ENCODE peak calls at places on chromosomes 16 and 17, in five cellular contexts. One of them, this sample, is unnamed.

GRCh38 chr17:72588961-72589360 is 468.1 kb downstream of the SOX9 start:
- DNase-seq in K562: no peak
- DNase-seq in H1: no peak
- DNase-seq in GM12878: no peak
- DNase-seq in HepG2: peak; percentile 67
- DNase-seq in this sample: peak; percentile 87

GRCh38 chr17:42783062-42783777 is 2.8 kb downstream of the WNK4 start:
- DNase-seq in GM12878: no peak
- DNase-seq in HepG2: no peak
- DNase-seq in H1: no peak
- DNase-seq in K562: no peak
- DNase-seq in this sample: no peak

GRCh38 chr16:21166561-21166961 is 8.1 kb downstream of the LDAF1 start:
- DNase-seq in HepG2: no peak
- DNase-seq in GM12878: no peak
- DNase-seq in K562: peak; percentile 13
- DNase-seq in H1: no peak
- DNase-seq in this sample: no peak

GRCh38 chr16:49661465-49662187 is 194.3 kb downstream of the ZNF423 start:
- DNase-seq in H1: no peak
- DNase-seq in HepG2: no peak
- DNase-seq in GM12878: no peak
- DNase-seq in K562: no peak
- DNase-seq in this sample: no peak

GRCh38 chr16:63922563-63922962 is 1199.3 kb downstream of the CDH11 start:
- DNase-seq in K562: no peak
- DNase-seq in H1: no peak
- DNase-seq in GM12878: no peak
- DNase-seq in HepG2: no peak
- DNase-seq in this sample: no peak

GRCh38 chr17:67575325-67575724 is 142.4 kb upstream of the NOL11 start:
- DNase-seq in GM12878: peak; percentile 68
- DNase-seq in HepG2: peak; percentile 38
- DNase-seq in H1: no peak
- DNase-seq in K562: no peak
- DNase-seq in this sample: no peak

GRCh38 chr17:50952889-50953288 is 86.7 kb upstream of the TOB1 start:
- DNase-seq in GM12878: no peak
- DNase-seq in HepG2: no peak
- DNase-seq in H1: peak; percentile 39
- DNase-seq in K562: no peak
- DNase-seq in this sample: no peak

GRCh38 chr16:21611178-21611545 is 11.8 kb downstream of the METTL9 start:
- DNase-seq in HepG2: no peak
- DNase-seq in K562: no peak
- DNase-seq in GM12878: no peak
- DNase-seq in H1: no peak
- DNase-seq in this sample: no peak

GRCh38 chr17:17533901-17534441 is 37.8 kb upstream of the RASD1 start:
- DNase-seq in HepG2: peak; percentile 100
- DNase-seq in K562: no peak
- DNase-seq in H1: no peak
- DNase-seq in GM12878: no peak
- DNase-seq in this sample: no peak

GRCh38 chr17:74215332-74215727 is 2.0 kb downstream of the TTYH2 start:
- DNase-seq in K562: no peak
- DNase-seq in HepG2: no peak
- DNase-seq in GM12878: no peak
- DNase-seq in H1: no peak
- DNase-seq in this sample: no peak
- H3K4me1 ChIP-seq in K562: peaks cover 32% of the 10 kb centered on the region
- H3K4me1 ChIP-seq in HepG2: peaks cover 48% of the 10 kb centered on the region
- H3K4me1 ChIP-seq in GM12878: peaks cover 28% of the 10 kb centered on the region
- H3K4me1 ChIP-seq in H1: peaks cover 5% of the 10 kb centered on the region
- H3K4me1 ChIP-seq in this sample: peaks cover 47% of the 10 kb centered on the region

GRCh38 chr17:21299981-21300600 is 15.6 kb downstream of the MAP2K3 start:
- DNase-seq in HepG2: no peak
- DNase-seq in H1: no peak
- DNase-seq in K562: no peak
- DNase-seq in GM12878: no peak
- DNase-seq in this sample: no peak

GRCh38 chr17:21297597-21297996 is 13.1 kb downstream of the MAP2K3 start:
- DNase-seq in K562: no peak
- DNase-seq in H1: no peak
- DNase-seq in GM12878: no peak
- DNase-seq in HepG2: no peak
- DNase-seq in this sample: no peak

GRCh38 chr17:21298983-21299519 is 14.5 kb downstream of the MAP2K3 start:
- DNase-seq in K562: no peak
- DNase-seq in HepG2: no peak
- DNase-seq in H1: no peak
- DNase-seq in GM12878: no peak
- DNase-seq in this sample: no peak

GRCh38 chr17:21297026-21297520 is 12.6 kb downstream of the MAP2K3 start:
- DNase-seq in GM12878: no peak
- DNase-seq in H1: no peak
- DNase-seq in HepG2: no peak
- DNase-seq in K562: no peak
- DNase-seq in this sample: no peak

DNA sequence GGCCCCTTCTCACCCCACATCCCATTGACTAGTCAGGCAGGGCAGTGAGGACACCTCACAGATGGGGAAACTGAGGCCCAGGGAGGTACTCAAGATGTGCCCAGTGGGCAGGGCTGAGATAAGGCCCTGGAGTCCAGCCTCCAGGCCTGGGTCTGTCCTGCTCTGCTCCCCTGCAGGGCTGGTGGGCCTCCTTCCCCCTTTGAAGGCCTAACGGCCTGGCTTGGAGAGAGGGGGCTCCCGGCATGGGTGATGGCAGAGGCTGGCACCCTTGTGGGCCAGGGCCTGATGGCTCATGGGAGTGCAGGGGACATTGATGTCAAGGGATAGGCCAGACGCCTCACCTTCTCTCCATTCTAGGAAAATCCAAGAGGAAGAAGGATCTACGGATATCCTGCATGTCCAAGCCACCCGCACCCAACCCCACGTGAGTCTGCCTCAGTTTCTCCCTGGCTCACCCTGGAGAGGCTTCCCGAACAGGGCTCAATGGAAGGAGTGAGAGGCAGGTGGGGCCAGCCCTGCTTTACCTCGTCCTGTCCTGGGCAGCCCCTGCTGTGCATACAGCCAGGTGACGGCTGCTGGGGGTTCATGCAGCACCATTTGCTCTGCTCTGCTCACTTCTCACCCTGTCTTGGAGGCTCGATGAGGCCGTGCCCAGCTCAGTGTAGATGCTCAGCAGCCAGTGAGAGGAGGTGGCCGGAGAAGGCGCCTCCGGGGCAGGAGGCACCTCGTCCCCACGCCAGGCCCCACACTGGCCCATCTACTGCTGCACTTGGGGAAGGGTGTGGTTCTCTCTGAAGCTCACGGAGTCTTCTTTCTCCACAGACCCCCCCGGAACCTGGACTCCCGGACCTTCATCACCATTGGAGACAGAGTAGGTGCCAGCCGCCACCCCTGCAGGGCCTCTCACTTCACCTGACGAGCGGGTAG is 13.8 kb downstream of the MAP2K3 start:
- DNase-seq in GM12878: no peak
- DNase-seq in H1: no peak
- DNase-seq in HepG2: no peak
- DNase-seq in K562: no peak
- DNase-seq in this sample: no peak
- H3K4me2 ChIP-seq in GM12878: no peak overlapping the region
- H3K4me2 ChIP-seq in H1: no peak overlapping the region
- H3K4me2 ChIP-seq in HepG2: no peak overlapping the region
- H3K4me2 ChIP-seq in K562: no peak overlapping the region
- H3K4me2 ChIP-seq in this sample: no peak overlapping the region

GRCh38 chr16:11014159-11014558 is 69.8 kb downstream of the CLEC16A start:
- DNase-seq in GM12878: no peak
- DNase-seq in K562: no peak
- DNase-seq in H1: no peak
- DNase-seq in HepG2: no peak
- DNase-seq in this sample: no peak
- TF ChIP-seq SRF in GM12878: no peak
- TF ChIP-seq SRF in K562: no peak
- TF ChIP-seq SRF in H1: no peak
- TF ChIP-seq SRF in HepG2: no peak
- TF ChIP-seq SRF in this sample: no peak

GRCh38 chr16:15640966-15641365 is 2.0 kb downstream of the MARF1 start:
- DNase-seq in GM12878: no peak
- DNase-seq in H1: no peak
- DNase-seq in HepG2: no peak
- DNase-seq in K562: no peak
- DNase-seq in this sample: no peak
- H3K4me1 ChIP-seq in GM12878: peaks cover 40% of the 10 kb centered on the region
- H3K4me1 ChIP-seq in H1: peaks cover 8% of the 10 kb centered on the region
- H3K4me1 ChIP-seq in HepG2: peaks cover 34% of the 10 kb centered on the region
- H3K4me1 ChIP-seq in K562: peaks cover 20% of the 10 kb centered on the region
- H3K4me1 ChIP-seq in this sample: peaks cover 33% of the 10 kb centered on the region

GRCh38 chr16:1335211-1335971 is 1.9 kb downstream of the BAIAP3 start:
- DNase-seq in H1: no peak
- DNase-seq in GM12878: no peak
- DNase-seq in K562: no peak
- DNase-seq in HepG2: no peak
- DNase-seq in this sample: no peak
- H3K4me2 ChIP-seq in H1: no peak overlapping the region
- H3K4me2 ChIP-seq in GM12878: no peak overlapping the region
- H3K4me2 ChIP-seq in K562: no peak overlapping the region
- H3K4me2 ChIP-seq in HepG2: no peak overlapping the region
- H3K4me2 ChIP-seq in this sample: no peak overlapping the region

GRCh38 chr16:85734311-85735017 is 16.4 kb downstream of the C16orf74 start:
- DNase-seq in HepG2: no peak
- DNase-seq in H1: no peak
- DNase-seq in GM12878: no peak
- DNase-seq in K562: no peak
- DNase-seq in this sample: no peak

GRCh38 chr16:85735946-85736345 is 14.9 kb downstream of the C16orf74 start:
- DNase-seq in H1: no peak
- DNase-seq in HepG2: no peak
- DNase-seq in GM12878: no peak
- DNase-seq in K562: no peak
- DNase-seq in this sample: no peak

GRCh38 chr16:85733155-85733838 is 17.6 kb downstream of the C16orf74 start:
- DNase-seq in GM12878: no peak
- DNase-seq in H1: no peak
- DNase-seq in HepG2: no peak
- DNase-seq in K562: no peak
- DNase-seq in this sample: no peak

GRCh38 chr16:85735225-85735722 is 15.6 kb downstream of the C16orf74 start:
- DNase-seq in K562: no peak
- DNase-seq in HepG2: no peak
- DNase-seq in GM12878: peak; percentile 43
- DNase-seq in H1: no peak
- DNase-seq in this sample: no peak

DNA sequence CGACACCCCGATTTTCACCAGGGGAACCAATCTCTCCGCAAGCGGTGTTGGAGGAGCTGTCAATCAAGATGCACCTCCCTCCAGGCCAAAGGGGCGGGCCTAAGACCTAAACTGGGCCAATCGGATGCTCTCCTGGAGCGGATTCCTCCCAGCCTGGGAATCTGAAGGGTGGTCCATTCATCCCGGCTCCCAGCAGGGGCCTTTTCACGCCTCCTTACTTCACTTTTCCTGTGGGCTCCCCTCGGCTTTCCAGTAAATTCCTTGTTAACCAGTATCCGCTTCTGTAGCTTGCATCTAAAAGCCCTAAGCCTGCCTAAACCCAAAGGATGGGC is 17.1 kb downstream of the C16orf74 start:
- DNase-seq in GM12878: no peak
- DNase-seq in K562: peak; percentile 88
- DNase-seq in H1: peak; percentile 91
- DNase-seq in HepG2: no peak
- DNase-seq in this sample: no peak
- TF ChIP-seq SRF in GM12878: no peak
- TF ChIP-seq SRF in K562: no peak
- TF ChIP-seq SRF in H1: no peak
- TF ChIP-seq SRF in HepG2: no peak
- TF ChIP-seq SRF in this sample: no peak

GRCh38 chr17:32318071-32318470 is 23.9 kb downstream of the C17orf75 start:
- DNase-seq in GM12878: no peak
- DNase-seq in HepG2: no peak
- DNase-seq in K562: no peak
- DNase-seq in H1: no peak
- DNase-seq in this sample: no peak
- H3K4me1 ChIP-seq in GM12878: no peaks in the 10 kb centered on the region
- H3K4me1 ChIP-seq in HepG2: peaks cover 59% of the 10 kb centered on the region
- H3K4me1 ChIP-seq in K562: no peaks in the 10 kb centered on the region
- H3K4me1 ChIP-seq in H1: no peaks in the 10 kb centered on the region
- H3K4me1 ChIP-seq in this sample: no peaks in the 10 kb centered on the region

GRCh38 chr17:44556854-44557606 is at the start of gene FZD2:
- DNase-seq in GM12878: peak; percentile 64
- DNase-seq in HepG2: peak; percentile 58
- DNase-seq in K562: peak; percentile 95
- DNase-seq in H1: peak; percentile 94
- DNase-seq in this sample: peak; percentile 91

GRCh38 chr17:44556114-44556853 is 1.0 kb upstream of the FZD2 start:
- DNase-seq in H1: peak; percentile 83
- DNase-seq in HepG2: peak; percentile 15
- DNase-seq in GM12878: peak; percentile 30
- DNase-seq in K562: peak; percentile 69
- DNase-seq in this sample: peak; percentile 19

GRCh38 chr17:44552361-44552760 is 4.9 kb upstream of the FZD2 start:
- DNase-seq in K562: no peak
- DNase-seq in GM12878: no peak
- DNase-seq in HepG2: peak; percentile 69
- DNase-seq in H1: no peak
- DNase-seq in this sample: no peak

GRCh38 chr17:44557653-44558285 is 485 bp downstream of the FZD2 start:
- DNase-seq in K562: no peak
- DNase-seq in GM12878: no peak
- DNase-seq in H1: peak; percentile 79
- DNase-seq in HepG2: no peak
- DNase-seq in this sample: no peak

DNA sequence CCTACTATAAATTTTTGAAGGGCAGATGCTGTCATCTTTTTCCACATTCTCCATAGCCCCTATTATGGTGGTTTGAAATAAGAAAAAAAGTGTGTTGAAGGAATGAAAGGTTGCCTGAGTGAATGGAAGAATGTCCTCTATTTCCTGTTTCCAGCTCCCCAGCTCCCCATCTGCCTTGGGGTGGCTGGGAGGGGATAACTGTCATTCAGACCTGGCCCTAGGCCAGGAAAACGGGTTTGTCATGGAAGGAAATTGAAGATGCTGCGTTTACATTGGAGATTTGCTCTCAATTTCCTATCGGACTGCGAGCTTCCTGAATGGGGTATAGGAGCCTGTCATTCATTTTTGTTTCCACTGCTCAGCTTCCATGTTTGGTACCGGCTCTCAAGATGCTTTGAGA is 2.2 kb upstream of the FZD2 start:
- DNase-seq in K562: no peak
- DNase-seq in GM12878: no peak
- DNase-seq in HepG2: no peak
- DNase-seq in H1: no peak
- DNase-seq in this sample: no peak
- H3K4me2 ChIP-seq in K562: no peak overlapping the region
- H3K4me2 ChIP-seq in GM12878: no peak overlapping the region
- H3K4me2 ChIP-seq in HepG2: no peak overlapping the region
- H3K4me2 ChIP-seq in H1: peak overlapping the region; percentile 90
- H3K4me2 ChIP-seq in this sample: no peak overlapping the region

This sample was measured in HCT116.